ENCODE peak calls at places on chromosomes 4 and X, in ten cellular contexts. X is lower leg skin, C is neural crest cell, B is stomach, U is GM12878, R is tibial nerve, H is B cell, N is right atrium auricular region, J is mucosa of descending colon, P is heart right ventricle. W is an unnamed sample.

GRCh38 chr4:338759-339097 is 1.1 kb downstream of the ZNF141 start:
- DNase-seq in C (peak), P (no peak), B (no peak), R (no peak), U (no peak), J (peak), H (peak), N (no peak), X (no peak), W (no peak)

GRCh38 chrX:115491766-115492165 is 69.2 kb upstream of the PLS3 start:
- DNase-seq in N (no peak), X (no peak), R (no peak), B (no peak), H (no peak), C (no peak), J (no peak), U (no peak), P (no peak), W (no peak)

GRCh38 chr4:133624744-133625143 is 475.6 kb downstream of the PCDH10 start:
- DNase-seq in P (no peak), H (no peak), U (no peak), X (no peak), C (peak), R (no peak), J (no peak), B (no peak), N (no peak), W (no peak)

GRCh38 chr4:123444298-123444731 is 47.7 kb downstream of the SPRY1 start:
- DNase-seq in R (no peak), C (peak), X (peak), B (no peak), P (peak), J (peak), U (peak), N (no peak), H (peak), W (no peak)

GRCh38 chr4:56134272-56134671 is 185.5 kb downstream of the CEP135 start:
- DNase-seq in N (no peak), R (no peak), X (no peak), H (no peak), B (no peak), U (no peak), J (no peak), P (no peak), C (no peak), W (no peak)

GRCh38 chrX:100687128-100687527 is 43.1 kb downstream of the SRPX2 start:
- DNase-seq in J (no peak), H (peak), U (no peak), X (no peak), N (no peak), R (no peak), B (no peak), C (no peak), P (no peak), W (no peak)

GRCh38 chrX:131802836-131803626 is 220.1 kb upstream of the STK26 start:
- DNase-seq in U (peak), N (no peak), H (peak), P (peak), R (no peak), J (no peak), B (peak), C (no peak), X (no peak), W (peak)

GRCh38 chr4:128565565-128566186 is 243.8 kb upstream of the JADE1 start:
- DNase-seq in U (no peak), B (peak), N (peak), C (peak), J (peak), R (no peak), X (no peak), P (peak), H (peak), W (no peak)

GRCh38 chrX:109393859-109394258 is 88.0 kb downstream of the GUCY2F start:
- DNase-seq in U (no peak), R (no peak), C (no peak), J (no peak), P (no peak), B (no peak), X (no peak), H (no peak), N (no peak), W (no peak)

GRCh38 chrX:33336783-33337182 is 125.4 kb upstream of the DMD start:
- DNase-seq in P (no peak), C (peak), U (no peak), N (no peak), X (no peak), J (no peak), H (no peak), B (no peak), R (no peak), W (peak)

GRCh38 chr4:163631288-163631687 is 136.8 kb downstream of the TMA16 start:
- DNase-seq in H (no peak), J (no peak), P (no peak), U (no peak), B (no peak), C (no peak), R (no peak), N (no peak), X (no peak), W (no peak)

GRCh38 chr4:4693258-4693657 is 151.4 kb upstream of the STX18 start:
- DNase-seq in U (peak), H (no peak), R (no peak), N (no peak), C (no peak), B (no peak), P (no peak), J (no peak), X (no peak), W (no peak)

GRCh38 chrX:136586386-136586785 is 54.4 kb downstream of the VGLL1 start:
- DNase-seq in C (no peak), X (no peak), R (no peak), P (no peak), U (no peak), H (no peak), B (no peak), N (no peak), J (no peak), W (no peak)

GRCh38 chr4:40327340-40327739 is 7.8 kb upstream of the CHRNA9 start:
- DNase-seq in X (no peak), U (no peak), R (no peak), B (no peak), H (no peak), J (no peak), C (no peak), P (no peak), N (no peak), W (no peak)

GRCh38 chrX:153763298-153763932 is 634 bp upstream of the PLXNB3 start:
- DNase-seq in J (no peak), R (no peak), U (no peak), N (no peak), X (no peak), B (no peak), C (no peak), P (peak), H (no peak), W (no peak)

GRCh38 chrX:1316527-1316926 is 20.1 kb upstream of the IL3RA start:
- DNase-seq in C (no peak), P (peak), R (no peak), X (peak), H (no peak), N (peak), J (peak), B (peak), U (no peak), W (no peak)

GRCh38 chrX:140141444-140142029 is 176.2 kb upstream of the CXorf66 start:
- DNase-seq in C (peak), H (peak), P (no peak), B (peak), X (no peak), R (no peak), U (peak), J (no peak), N (no peak), W (no peak)

GRCh38 chrX:41589634-41590270 is 99.0 kb upstream of the GPR34 start:
- DNase-seq in R (no peak), X (no peak), B (no peak), P (no peak), C (no peak), U (no peak), H (no peak), N (no peak), J (no peak), W (no peak)

GRCh38 chr4:113601636-113602035 is 159.9 kb downstream of the CAMK2D start:
- DNase-seq in B (no peak), X (no peak), N (no peak), C (no peak), R (no peak), J (no peak), H (no peak), U (no peak), P (no peak), W (no peak)

GRCh38 chrX:40406330-40406859 is 174.4 kb upstream of the ATP6AP2 start:
- DNase-seq in U (no peak), N (no peak), B (no peak), H (peak), C (no peak), X (no peak), P (no peak), R (no peak), J (no peak), W (no peak)

GRCh38 chr4:128371004-128371777 is 83.6 kb upstream of the PGRMC2 start:
- DNase-seq in P (no peak), H (no peak), U (no peak), C (no peak), X (no peak), R (no peak), N (no peak), B (no peak), J (no peak), W (no peak)

GRCh38 chr4:124974163-124974562 is 261.6 kb upstream of the ANKRD50 start:
- DNase-seq in P (no peak), H (no peak), U (no peak), C (no peak), X (no peak), J (no peak), B (no peak), R (no peak), N (no peak), W (no peak)

GRCh38 chrX:150533863-150534262 is 34.6 kb upstream of the MTM1 start:
- DNase-seq in N (no peak), B (no peak), P (no peak), H (no peak), R (no peak), C (no peak), X (no peak), J (no peak), U (no peak), W (no peak)

GRCh38 chr4:6235901-6236625 is 33.6 kb upstream of the WFS1 start:
- DNase-seq in H (no peak), C (no peak), J (no peak), U (no peak), X (no peak), R (no peak), N (no peak), B (peak), P (no peak), W (no peak)

GRCh38 chr4:27245216-27245615 is 384.6 kb downstream of the STIM2 start:
- DNase-seq in U (no peak), X (no peak), C (no peak), N (no peak), P (no peak), H (no peak), R (no peak), B (no peak), J (no peak), W (no peak)

GRCh38 chrX:853304-853703 is 222.7 kb downstream of the SHOX start:
- DNase-seq in H (no peak), R (no peak), C (no peak), J (no peak), N (no peak), U (no peak), P (no peak), X (no peak), B (no peak), W (no peak)

GRCh38 chr4:26779674-26780073 is 81.0 kb upstream of the STIM2 start:
- DNase-seq in C (no peak), P (no peak), B (no peak), U (no peak), R (no peak), N (no peak), X (peak), J (no peak), H (no peak), W (peak)

GRCh38 chr4:336893-337142 is 796 bp upstream of the ZNF141 start:
- DNase-seq in U (no peak), X (peak), B (no peak), R (peak), H (no peak), J (no peak), C (no peak), N (no peak), P (no peak), W (no peak)

GRCh38 chr4:139589619-139590018 is 33.6 kb upstream of the SETD7 start:
- DNase-seq in U (no peak), N (peak), B (no peak), X (peak), C (no peak), P (no peak), R (peak), J (no peak), H (no peak), W (no peak)

GRCh38 chr4:4950891-4951290 is 68.4 kb downstream of the CYTL1 start:
- DNase-seq in B (no peak), R (no peak), C (no peak), X (no peak), P (no peak), H (no peak), J (no peak), N (no peak), U (no peak), W (no peak)

DNA sequence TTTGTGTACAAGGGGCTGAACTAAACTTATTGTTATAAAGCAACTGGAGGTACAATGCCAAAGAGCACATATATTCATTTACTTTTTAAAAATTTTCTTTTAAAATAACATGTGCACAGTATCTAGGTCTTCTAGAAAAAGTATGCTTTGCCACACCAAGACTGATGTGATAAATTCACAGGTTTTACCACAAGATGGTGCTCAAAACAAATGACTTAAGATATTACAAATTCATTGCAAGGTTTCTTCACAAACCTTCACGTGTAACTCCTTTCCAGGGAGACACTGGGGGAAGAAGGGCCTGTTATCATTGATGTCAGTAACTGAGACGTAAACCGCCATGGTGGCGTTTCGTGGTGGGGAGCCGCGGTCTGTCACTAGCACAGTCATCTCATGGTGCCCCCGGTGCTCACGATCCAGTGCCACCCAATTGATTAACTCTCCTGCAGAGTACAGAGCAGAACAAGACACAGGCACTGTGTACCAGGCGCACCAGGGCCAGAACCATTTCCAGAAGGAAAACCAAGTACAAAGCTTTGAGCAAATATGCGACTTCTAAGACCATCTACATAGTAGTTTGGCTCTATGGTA is 162.2 kb downstream of the DCHS2 start:
- DNase-seq in J (no peak), C (no peak), X (no peak), N (no peak), P (no peak), H (peak), R (no peak), B (no peak), U (no peak), W (no peak)
- TF ChIP-seq CTCF in J (no peak), C (peak), X (no peak), N (peak), P (peak), H (peak), R (peak), B (no peak), U (peak), W (peak)

DNA sequence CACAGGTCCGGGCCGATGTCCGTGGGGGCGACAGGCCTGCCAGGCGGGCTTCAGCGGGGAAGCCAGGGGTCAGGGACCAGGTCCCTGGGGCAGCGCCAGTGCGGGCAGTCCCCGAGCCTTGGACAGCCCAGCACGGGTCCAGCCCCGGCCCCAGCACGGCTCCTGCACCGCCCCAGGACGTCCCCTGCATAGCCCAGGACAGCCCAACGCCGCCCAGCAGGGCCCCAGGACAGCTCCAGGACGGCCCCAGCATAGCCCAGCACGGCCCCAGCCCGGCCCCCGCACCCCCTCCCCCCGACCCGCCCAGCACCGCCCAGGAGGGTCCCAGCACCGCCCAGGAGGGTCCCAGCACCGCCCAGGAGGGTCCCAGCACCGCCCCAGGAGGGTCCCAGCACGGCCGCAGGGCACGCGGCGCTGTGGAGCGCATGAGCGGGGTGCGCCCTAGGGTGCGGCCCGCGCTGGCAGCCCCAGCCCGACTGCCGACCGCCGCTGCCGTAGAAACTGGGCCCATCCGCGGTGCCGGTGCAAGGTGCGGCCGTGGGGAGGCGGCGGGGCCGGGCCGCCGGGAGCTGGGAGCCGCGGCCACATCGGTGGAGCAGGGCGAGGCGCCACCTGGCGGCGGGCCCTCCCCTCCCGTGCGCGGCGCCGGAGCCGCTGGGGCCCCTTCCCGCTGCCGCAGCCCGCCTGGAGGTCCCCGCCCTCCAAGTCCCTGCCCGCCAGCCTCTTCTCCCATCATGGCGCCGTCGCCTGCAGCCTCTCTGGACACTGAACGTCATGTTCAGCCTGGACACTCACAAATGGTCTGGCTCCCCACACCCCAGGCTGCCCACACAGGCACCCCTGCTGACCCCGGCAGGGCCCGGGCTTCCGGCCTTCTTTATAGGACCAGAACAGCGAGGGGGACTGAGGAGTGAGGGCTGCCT is 106.8 kb upstream of the NKX1-1 start:
- DNase-seq in X (no peak), U (no peak), C (peak), R (no peak), P (peak), J (peak), H (peak), N (no peak), B (peak), W (no peak)
- TF ChIP-seq CTCF in X (no peak), U (no peak), C (peak), R (peak), P (peak), J (peak), H (peak), N (peak), B (peak), W (no peak)

DNA sequence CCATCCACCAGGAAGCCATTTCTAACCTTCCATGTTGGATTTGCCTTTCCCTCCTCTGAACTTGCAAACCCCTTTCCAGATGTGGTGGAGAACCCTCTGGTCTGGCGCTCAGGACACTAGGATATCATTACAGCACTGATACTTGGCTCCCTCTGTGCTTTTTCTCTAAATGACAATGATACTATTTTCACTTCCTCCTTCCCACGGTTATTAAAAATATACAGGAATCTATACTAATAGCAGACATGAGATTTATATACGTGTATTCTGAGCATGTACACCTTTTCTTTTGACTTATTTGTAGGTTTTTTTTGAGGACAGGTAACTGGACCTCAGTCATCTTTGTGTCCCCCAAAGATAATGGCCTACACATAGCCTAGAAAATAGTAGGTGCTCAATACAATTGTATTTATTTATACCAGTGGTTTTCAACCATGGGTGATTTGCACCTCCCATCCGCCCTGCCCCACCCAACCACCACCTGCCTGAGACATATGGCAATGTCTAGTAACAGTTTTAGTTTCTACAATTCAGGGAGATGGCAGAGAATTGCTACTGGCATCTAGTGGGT is 60.4 kb upstream of the PLAC8 start:
- DNase-seq in J (no peak), C (no peak), H (peak), X (no peak), P (no peak), N (no peak), B (no peak), R (no peak), U (peak), W (no peak)
- TF ChIP-seq CTCF in J (no peak), C (no peak), H (no peak), X (no peak), P (no peak), N (no peak), B (no peak), R (no peak), U (no peak), W (no peak)

DNA sequence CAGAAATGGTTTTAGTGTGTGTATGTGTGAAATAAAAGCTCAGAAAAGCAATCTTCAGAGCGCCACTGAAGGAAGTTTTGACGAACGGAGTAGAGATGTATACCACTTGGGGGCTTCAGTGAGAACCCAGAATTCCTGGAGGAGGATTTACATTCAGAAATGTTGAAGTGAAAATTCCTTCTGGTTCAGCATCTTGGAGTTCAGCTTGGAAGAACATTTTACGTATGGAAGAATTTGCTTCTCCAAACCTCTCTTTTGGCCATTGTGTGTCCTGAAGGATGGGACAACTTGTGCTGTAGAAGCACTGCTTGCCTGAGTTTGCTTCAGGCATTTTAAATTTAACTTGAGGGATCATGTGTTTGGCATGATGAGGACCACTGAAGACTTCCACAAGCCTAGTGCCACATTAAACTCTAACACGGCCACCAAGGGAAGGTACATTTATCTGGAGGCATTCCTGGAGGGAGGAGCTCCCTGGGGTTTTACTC is 704 bp downstream of the SHROOM3 start:
- DNase-seq in C (no peak), R (no peak), X (no peak), H (no peak), P (no peak), J (no peak), U (no peak), B (no peak), N (no peak), W (no peak)
- TF ChIP-seq CTCF in C (no peak), R (no peak), X (no peak), H (no peak), P (no peak), J (no peak), U (no peak), B (no peak), N (no peak), W (no peak)

W was measured in breast epithelium.